ENCODE peak calls at places on chromosome 7, in nine cellular contexts. X, W, U, S, K, M, Z, F and C are unnamed samples.

GRCh38 chr7:128406986-128407589 is 2.7 kb downstream of the IMPDH1 start:
- DNase-seq in U (no peak), Z (no peak), K (no peak), W (no peak), M (no peak), X (no peak), F (no peak), S (no peak), C (no peak)

GRCh38 chr7:101957733-101958525 is 140.5 kb downstream of the CUX1 start:
- DNase-seq in F (no peak), M (no peak), K (no peak), X (peak), W (no peak), Z (no peak), U (no peak), S (no peak), C (no peak)

GRCh38 chr7:97138830-97139229 is 21.3 kb downstream of the SDHAF3 start:
- DNase-seq in F (no peak), U (no peak), K (no peak), W (no peak), M (no peak), S (no peak), Z (no peak), X (no peak), C (no peak)

GRCh38 chr7:133364959-133365680 is 112.2 kb downstream of the EXOC4 start:
- DNase-seq in W (no peak), Z (no peak), M (no peak), S (no peak), K (no peak), U (no peak), X (no peak), F (no peak), C (no peak)

GRCh38 chr7:157615101-157615817 is 278.5 kb downstream of the DNAJB6 start:
- DNase-seq in X (peak), W (no peak), F (no peak), Z (no peak), U (no peak), K (no peak), M (no peak), S (no peak), C (no peak)

GRCh38 chr7:24825315-24825917 is 68.2 kb upstream of the GSDME start:
- DNase-seq in S (peak), Z (no peak), F (no peak), M (no peak), W (no peak), K (no peak), U (no peak), X (no peak), C (no peak)

GRCh38 chr7:130891254-130892094 is 157.5 kb upstream of the KLF14 start:
- DNase-seq in K (peak), F (no peak), X (peak), S (no peak), U (no peak), M (no peak), W (peak), Z (no peak), C (no peak)

GRCh38 chr7:76260171-76260703 is 42.2 kb upstream of the HSPB1 start:
- DNase-seq in U (peak), M (peak), F (peak), X (no peak), K (peak), S (peak), Z (peak), W (no peak), C (no peak)

GRCh38 chr7:35993113-35993512 is 159.9 kb upstream of the EEPD1 start:
- DNase-seq in W (no peak), K (no peak), S (no peak), M (no peak), U (no peak), Z (no peak), F (no peak), X (no peak), C (no peak)

GRCh38 chr7:138398857-138399256 is 61.2 kb upstream of the TRIM24 start:
- DNase-seq in U (no peak), W (no peak), S (no peak), M (no peak), K (no peak), F (no peak), Z (no peak), X (no peak), C (no peak)

GRCh38 chr7:117997862-117998825 is 124.9 kb upstream of the CTTNBP2 start:
- DNase-seq in S (no peak), K (no peak), X (no peak), Z (no peak), M (no peak), F (no peak), U (no peak), W (no peak), C (no peak)